ENCODE peak calls at places on chromosomes 6 and 20, in six cellular contexts. T is HFF-Myc, B is B cell, S is adrenal gland, P is ovary, C is left ventricle myocardium inferior. I is an unnamed sample.

GRCh38 chr20:63552481-63553249 is 1.3 kb upstream of the FNDC11 start:
- DNase-seq in C (no peak), B (peak; percentile 84), T (no peak), P (no peak), S (no peak), I (no peak)

GRCh38 chr6:44166116-44166515 is 7.5 kb downstream of the CAPN11 start:
- DNase-seq in C (no peak), S (no peak), P (no peak), T (no peak), B (no peak), I (no peak)

GRCh38 chr20:20134941-20135572 is 82.7 kb downstream of the CFAP61 start:
- DNase-seq in S (no peak), P (no peak), B (no peak), T (no peak), C (no peak), I (no peak)

GRCh38 chr20:58146761-58147160 is 81.7 kb downstream of the ANKRD60 start:
- DNase-seq in C (no peak), S (no peak), T (no peak), P (no peak), B (no peak), I (no peak)

GRCh38 chr20:4925842-4926530 is 75.3 kb downstream of the SLC23A2 start:
- DNase-seq in P (peak; percentile 77), C (peak; percentile 50), T (no peak), S (peak; percentile 89), B (no peak), I (no peak)

GRCh38 chr20:59645316-59645715 is 41.0 kb downstream of the PHACTR3 start:
- DNase-seq in T (no peak), B (no peak), C (no peak), S (peak; percentile 20), P (no peak), I (no peak)

GRCh38 chr6:109036588-109037320 is 57.9 kb downstream of the SESN1 start:
- DNase-seq in T (peak; percentile 17), P (no peak), B (no peak), S (no peak), C (no peak), I (no peak)

GRCh38 chr20:20369353-20370086 is 1.6 kb downstream of the INSM1 start:
- DNase-seq in S (peak; percentile 71), T (no peak), C (no peak), B (peak; percentile 11), P (no peak), I (no peak)

GRCh38 chr6:25717856-25718740 is 36.4 kb upstream of the SLC17A4 start:
- DNase-seq in C (no peak), T (peak; percentile 19), P (no peak), B (peak; percentile 51), S (no peak), I (no peak)

GRCh38 chr6:10347561-10348327 is 67.1 kb downstream of the TFAP2A start:
- DNase-seq in C (no peak), P (no peak), S (no peak), T (peak; percentile 66), B (no peak), I (peak; percentile 32)

GRCh38 chr6:140155727-140156126 is 781.3 kb upstream of the CITED2 start:
- DNase-seq in P (no peak), T (no peak), B (no peak), S (no peak), C (no peak), I (no peak)

GRCh38 chr6:73131706-73132105 is 93.6 kb downstream of the KHDC1L start:
- DNase-seq in B (no peak), C (no peak), S (no peak), P (no peak), T (no peak), I (no peak)

GRCh38 chr20:48742233-48742632 is 85.6 kb downstream of the PREX1 start:
- DNase-seq in S (no peak), P (no peak), T (no peak), C (no peak), B (no peak), I (no peak)

GRCh38 chr6:64683682-64684081 is 1023.3 kb downstream of the EYS start:
- DNase-seq in C (no peak), B (no peak), T (no peak), P (no peak), S (no peak), I (no peak)

DNA sequence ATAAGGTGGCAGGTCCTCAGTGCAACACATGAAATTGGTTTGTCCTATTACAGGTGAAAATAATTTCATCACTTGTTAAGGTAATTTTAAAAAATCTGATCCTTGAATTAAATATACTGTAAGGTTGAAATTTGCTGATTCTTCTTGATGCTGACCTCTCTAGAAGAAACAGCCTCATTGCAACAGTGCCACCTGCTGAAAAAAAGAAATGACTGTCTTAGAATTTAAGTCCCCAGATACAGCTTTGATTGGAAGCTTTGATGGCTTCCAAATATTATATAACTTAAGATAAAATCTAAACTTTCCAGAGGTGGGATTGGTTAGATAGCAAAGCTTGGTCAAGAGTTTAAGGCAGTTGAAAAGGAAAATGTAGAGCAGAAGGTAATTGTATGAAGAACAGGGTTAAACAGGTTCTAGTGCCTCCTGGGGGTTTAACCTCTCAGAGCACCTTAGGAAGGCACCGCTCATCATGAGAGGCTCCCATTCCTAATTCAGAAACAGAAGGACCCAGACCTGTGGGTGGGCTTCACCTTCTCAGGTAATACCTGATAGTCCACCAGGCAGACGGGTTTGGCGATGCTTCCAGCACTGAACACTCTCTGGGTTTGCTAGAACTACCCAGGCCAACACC is 401.0 kb downstream of the PAX1 start:
- DNase-seq in T (no peak), P (no peak), S (no peak), B (no peak), C (no peak), I (peak; percentile 18)
- TF ChIP-seq CTCF in T (no peak), P (no peak), S (peak; percentile 41), B (no peak), C (peak; percentile 51), I (peak; percentile 51)

GRCh38 chr6:122839906-122840305 is 50.8 kb downstream of the SMPDL3A start:
- DNase-seq in B (no peak), C (no peak), P (no peak), T (no peak), S (no peak), I (no peak)

GRCh38 chr6:122832515-122833228 is 43.6 kb downstream of the SMPDL3A start:
- DNase-seq in S (no peak), P (no peak), C (no peak), B (no peak), T (no peak), I (no peak)

GRCh38 chr6:122839477-122839876 is 50.4 kb downstream of the SMPDL3A start:
- DNase-seq in S (peak; percentile 83), B (peak; percentile 48), T (peak; percentile 25), P (peak; percentile 54), C (no peak), I (peak; percentile 16)

GRCh38 chr6:122833229-122833556 is 44.1 kb downstream of the SMPDL3A start:
- DNase-seq in C (no peak), S (peak; percentile 54), B (no peak), T (no peak), P (no peak), I (no peak)

DNA sequence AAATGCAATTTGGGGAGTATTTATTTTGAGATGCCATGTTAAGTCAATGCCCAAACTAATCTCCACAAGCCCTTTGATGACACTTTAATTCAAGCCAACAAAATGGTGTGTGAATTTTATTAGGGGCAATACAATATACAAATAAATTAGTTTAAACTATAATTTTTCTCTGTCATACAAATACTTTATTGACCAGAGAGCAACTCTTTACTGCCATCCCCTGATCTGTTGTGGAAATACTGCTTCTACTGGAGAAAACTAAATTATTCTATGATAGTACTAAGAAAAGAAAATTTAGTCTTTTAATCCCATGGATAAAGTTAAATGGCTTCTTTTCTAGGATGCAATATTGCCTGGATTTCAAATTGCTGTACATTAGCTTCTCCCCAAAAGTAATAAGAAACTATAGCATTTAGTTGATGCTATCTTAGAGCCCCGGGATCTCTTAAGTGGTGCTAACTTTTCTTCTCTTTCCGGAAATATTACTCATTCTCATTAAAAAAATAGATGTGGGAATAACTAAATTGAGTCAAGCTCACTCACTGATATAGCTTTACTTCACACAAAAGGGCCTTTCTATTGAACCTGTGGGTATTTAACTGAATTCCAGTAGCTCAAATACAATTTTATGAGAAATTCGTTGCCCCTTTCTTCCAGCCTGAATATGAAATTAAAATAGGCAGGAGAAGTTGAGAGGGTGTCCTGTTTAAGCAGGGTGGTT is 49.2 kb downstream of the SMPDL3A start:
- DNase-seq in P (no peak), B (no peak), T (no peak), S (no peak), C (no peak), I (no peak)
- TF ChIP-seq CTCF in P (no peak), B (peak; percentile 24), T (no peak), S (peak; percentile 50), C (peak; percentile 34), I (peak; percentile 47)

GRCh38 chr6:53795254-53795701 is 473 bp downstream of the LRRC1 start:
- DNase-seq in B (no peak), P (no peak), S (no peak), T (no peak), C (no peak), I (no peak)

GRCh38 chr6:53792973-53793317 is 1.9 kb upstream of the LRRC1 start:
- DNase-seq in B (no peak), S (no peak), P (no peak), C (no peak), T (no peak), I (no peak)

GRCh38 chr6:53793318-53793975 is 1.4 kb upstream of the LRRC1 start:
- DNase-seq in P (peak; percentile 52), T (no peak), C (no peak), B (peak; percentile 46), S (peak; percentile 73), I (no peak)

GRCh38 chr6:53794720-53795253 is at the start of gene LRRC1:
- DNase-seq in B (peak; percentile 96), P (peak; percentile 90), T (peak; percentile 58), S (peak; percentile 93), C (peak; percentile 92), I (no peak)

DNA sequence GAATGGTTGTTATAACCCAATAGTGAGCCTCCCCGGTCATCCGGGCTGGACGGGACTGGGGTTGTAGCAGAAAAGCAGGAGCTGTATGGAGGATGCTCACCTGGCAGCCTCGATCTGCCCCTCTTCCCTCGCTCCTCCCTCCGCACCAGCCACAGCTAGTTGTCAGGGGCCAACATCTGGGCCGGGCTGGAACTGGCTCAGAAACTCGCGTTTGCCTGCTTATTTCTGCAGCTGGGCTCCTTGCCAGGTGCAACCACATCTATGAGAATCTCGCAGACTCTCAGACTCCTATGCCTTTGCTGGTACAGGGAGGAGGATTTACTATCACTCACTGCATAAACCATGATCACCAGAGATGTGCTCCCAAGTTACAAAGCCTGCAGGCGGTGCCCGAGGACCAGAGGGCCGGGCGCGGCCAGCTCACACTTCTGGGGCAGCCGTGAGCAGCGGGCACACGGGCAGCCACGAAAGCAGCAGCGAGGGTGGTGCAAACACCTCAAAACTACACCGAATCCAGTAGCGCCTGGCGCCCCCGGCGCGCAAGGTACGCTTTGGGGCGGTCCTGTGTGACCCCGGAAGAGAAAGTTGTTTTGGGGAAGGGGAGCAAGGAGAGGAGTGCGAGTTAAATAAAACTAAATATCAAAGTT is 609 bp upstream of the LRRC1 start:
- DNase-seq in T (peak; percentile 88), C (peak; percentile 66), B (no peak), S (peak; percentile 75), P (peak; percentile 52), I (peak; percentile 76)
- TF ChIP-seq CTCF in T (peak; percentile 43), C (peak; percentile 62), B (no peak), S (peak; percentile 28), P (peak; percentile 12), I (peak; percentile 68)

DNA sequence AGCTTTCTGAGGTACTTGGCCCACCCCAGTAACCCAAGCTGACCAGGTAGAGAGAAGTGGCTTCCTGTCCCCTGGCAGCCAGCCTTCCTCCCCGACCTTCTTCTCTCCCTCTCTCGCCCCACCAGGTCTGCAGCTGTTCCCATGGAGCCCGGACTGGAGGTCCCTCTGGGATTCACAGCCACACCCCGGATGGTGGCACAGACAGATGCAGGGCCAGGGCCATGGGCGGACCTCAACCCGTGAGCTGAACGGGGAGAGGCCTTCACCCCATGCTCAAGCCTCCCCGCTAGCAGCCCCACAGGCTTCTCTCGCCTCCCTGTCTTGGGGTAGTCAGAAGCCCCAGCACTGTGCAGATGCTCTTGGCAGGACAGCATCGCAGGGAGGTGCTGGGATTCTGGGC is 41.3 kb downstream of the CPXM1 start:
- DNase-seq in T (no peak), C (no peak), S (no peak), B (no peak), P (no peak), I (no peak)
- TF ChIP-seq CTCF in T (no peak), C (no peak), S (no peak), B (no peak), P (no peak), I (no peak)